ENCODE peak calls at places on chromosomes 3 and 15, in six cellular contexts. T, R, W, G, Y and F are unnamed samples.

GRCh38 chr3:128267541-128267940 is 114.3 kb downstream of the EEFSEC start:
- DNase-seq in W (no peak), Y (no peak), R (no peak), G (no peak), T (no peak), F (no peak)

GRCh38 chr3:110413291-110413690 is 658.3 kb upstream of the NECTIN3 start:
- DNase-seq in Y (no peak), T (no peak), R (peak; percentile 19), G (no peak), W (no peak), F (no peak)

GRCh38 chr3:45706133-45706808 is 17.1 kb downstream of the SACM1L start:
- DNase-seq in G (no peak), W (no peak), T (no peak), R (no peak), Y (peak; percentile 22), F (no peak)

GRCh38 chr3:23629181-23629893 is 176.4 kb upstream of the UBE2E1 start:
- DNase-seq in R (peak; percentile 38), Y (peak; percentile 70), W (no peak), T (no peak), G (no peak), F (peak; percentile 42)

GRCh38 chr3:134985841-134986520 is 190.9 kb downstream of the EPHB1 start:
- DNase-seq in R (no peak), W (no peak), T (no peak), G (no peak), Y (peak; percentile 41), F (peak; percentile 3)

GRCh38 chr3:136195258-136196063 is 674 bp downstream of the MSL2 start:
- DNase-seq in G (peak; percentile 86), Y (peak; percentile 81), W (no peak), R (peak; percentile 81), T (peak; percentile 58), F (peak; percentile 81)

GRCh38 chr3:10504161-10505049 is 981 bp downstream of the ATP2B2 start:
- DNase-seq in W (peak; percentile 79), G (no peak), R (no peak), T (no peak), Y (no peak), F (no peak)

GRCh38 chr3:72031581-72031980 is 246.6 kb upstream of the PROK2 start:
- DNase-seq in T (peak; percentile 16), G (no peak), W (no peak), Y (peak; percentile 58), R (peak; percentile 71), F (peak; percentile 79)

GRCh38 chr3:109548192-109548938 is 211.0 kb upstream of the DPPA4 start:
- DNase-seq in W (no peak), R (peak; percentile 62), Y (no peak), T (no peak), G (no peak), F (peak; percentile 63)

GRCh38 chr3:65995030-65995429 is 43.7 kb downstream of the MAGI1 start:
- DNase-seq in T (no peak), G (no peak), W (no peak), Y (peak; percentile 45), R (peak; percentile 56), F (peak; percentile 55)

GRCh38 chr3:8416965-8417364 is 84.7 kb upstream of the LMCD1 start:
- DNase-seq in G (no peak), Y (peak; percentile 60), R (peak; percentile 20), W (no peak), T (no peak), F (peak; percentile 53)

GRCh38 chr3:56917740-56918568 is 116.2 kb upstream of the ARHGEF3 start:
- DNase-seq in G (no peak), T (no peak), R (no peak), Y (no peak), W (no peak), F (no peak)

GRCh38 chr3:99248913-99249312 is 347.4 kb upstream of the DCBLD2 start:
- DNase-seq in G (no peak), R (peak; percentile 32), W (no peak), Y (no peak), T (no peak), F (peak; percentile 65)

GRCh38 chr3:43161684-43162512 is 56.0 kb upstream of the POMGNT2 start:
- DNase-seq in G (no peak), Y (peak; percentile 55), W (no peak), R (peak; percentile 59), T (no peak), F (peak; percentile 76)

GRCh38 chr3:53457068-53457467 is 37.3 kb upstream of the CACNA1D start:
- DNase-seq in T (no peak), G (no peak), W (no peak), Y (no peak), R (no peak), F (no peak)

GRCh38 chr3:125512135-125512920 is 7.7 kb downstream of the SNX4 start:
- DNase-seq in G (no peak), Y (no peak), W (no peak), T (no peak), R (peak; percentile 66), F (peak; percentile 42)

GRCh38 chr3:165805834-165806561 is 31.2 kb downstream of the BCHE start:
- DNase-seq in W (no peak), G (no peak), Y (no peak), T (no peak), R (no peak), F (no peak)

GRCh38 chr3:14410501-14411165 is 8.2 kb downstream of the SLC6A6 start:
- DNase-seq in G (no peak), R (peak; percentile 96), Y (peak; percentile 82), W (no peak), T (no peak), F (peak; percentile 99)

GRCh38 chr15:91228391-91228790 is 128.3 kb downstream of the SV2B start:
- DNase-seq in Y (no peak), G (no peak), W (no peak), R (no peak), T (no peak), F (no peak)

GRCh38 chr3:104582092-104582491 is 784.6 kb upstream of the ALCAM start:
- DNase-seq in Y (no peak), G (no peak), W (no peak), T (no peak), R (no peak), F (no peak)

GRCh38 chr15:32721594-32721993 is 3.8 kb downstream of the GREM1 start:
- DNase-seq in R (peak; percentile 62), G (no peak), T (no peak), W (no peak), Y (no peak), F (peak; percentile 68)

GRCh38 chr3:51673802-51674654 is 3.0 kb downstream of the TEX264 start:
- DNase-seq in Y (no peak), T (peak; percentile 3), G (no peak), W (no peak), R (no peak), F (no peak)

GRCh38 chr15:84826369-84826823 is 9.2 kb downstream of the ALPK3 start:
- DNase-seq in G (no peak), R (peak; percentile 24), T (no peak), W (peak; percentile 89), Y (peak; percentile 79), F (peak; percentile 27)

GRCh38 chr3:170539886-170540285 is 46.0 kb downstream of the SLC7A14 start:
- DNase-seq in R (no peak), T (no peak), W (no peak), Y (no peak), G (no peak), F (no peak)

GRCh38 chr3:47646362-47646761 is 67.7 kb upstream of the CSPG5 start:
- DNase-seq in R (no peak), G (no peak), W (no peak), Y (no peak), T (no peak), F (peak; percentile 23)

GRCh38 chr3:30778923-30779322 is 115.5 kb downstream of the GADL1 start:
- DNase-seq in G (no peak), Y (no peak), W (no peak), R (no peak), T (no peak), F (no peak)

GRCh38 chr15:101165905-101166471 is 85.9 kb downstream of the CHSY1 start:
- DNase-seq in R (no peak), G (no peak), T (no peak), W (no peak), Y (no peak), F (no peak)

GRCh38 chr15:52657338-52657737 is 21.9 kb downstream of the ATOSA start:
- DNase-seq in Y (no peak), G (no peak), R (peak; percentile 74), W (no peak), T (no peak), F (peak; percentile 90)

GRCh38 chr3:65052101-65052500 is 364.3 kb upstream of the ADAMTS9 start:
- DNase-seq in W (no peak), Y (peak; percentile 61), G (no peak), R (no peak), T (no peak), F (no peak)

GRCh38 chr3:130341388-130341787 is 4.1 kb upstream of the COL6A5 start:
- DNase-seq in T (no peak), R (no peak), W (no peak), Y (no peak), G (no peak), F (no peak)

GRCh38 chr3:23365066-23365465 is 161.9 kb downstream of the UBE2E2 start:
- DNase-seq in Y (no peak), T (no peak), G (no peak), R (no peak), W (no peak), F (no peak)

GRCh38 chr3:183906234-183906921 is 21.7 kb upstream of the PARL start:
- DNase-seq in Y (no peak), G (no peak), R (no peak), T (no peak), W (no peak), F (no peak)

GRCh38 chr3:196115678-196116083 is 33.8 kb upstream of the TFRC start:
- DNase-seq in Y (no peak), W (no peak), T (no peak), R (no peak), G (no peak), F (no peak)